ENCODE peak calls at places on chromosome 10, in six cellular contexts. One of them, this sample, is unnamed.

GRCh38 chr10:30207485-30208052 is 141.5 kb downstream of the MTPAP start:
- DNase-seq in H9: no peak
- DNase-seq in AG10803: peak; percentile 13
- DNase-seq in upper lobe of right lung: no peak
- DNase-seq in heart left ventricle: no peak
- DNase-seq in H1: no peak
- DNase-seq in this sample: no peak

GRCh38 chr10:18545626-18546025 is 105.8 kb downstream of the NSUN6 start:
- DNase-seq in H9: no peak
- DNase-seq in upper lobe of right lung: no peak
- DNase-seq in AG10803: peak; percentile 17
- DNase-seq in H1: no peak
- DNase-seq in heart left ventricle: no peak
- DNase-seq in this sample: no peak

GRCh38 chr10:48480397-48481374 is 124.2 kb downstream of the ARHGAP22 start:
- DNase-seq in H1: no peak
- DNase-seq in heart left ventricle: no peak
- DNase-seq in upper lobe of right lung: peak; percentile 60
- DNase-seq in H9: peak; percentile 28
- DNase-seq in AG10803: no peak
- DNase-seq in this sample: peak; percentile 73

GRCh38 chr10:28254290-28254985 is 48.4 kb downstream of the MPP7 start:
- DNase-seq in upper lobe of right lung: no peak
- DNase-seq in H1: no peak
- DNase-seq in heart left ventricle: no peak
- DNase-seq in H9: no peak
- DNase-seq in AG10803: peak; percentile 45
- DNase-seq in this sample: no peak

GRCh38 chr10:124744047-124744687 is at the start of gene FAM53B:
- DNase-seq in heart left ventricle: peak; percentile 89
- DNase-seq in H1: peak; percentile 82
- DNase-seq in AG10803: peak; percentile 76
- DNase-seq in upper lobe of right lung: peak; percentile 93
- DNase-seq in H9: peak; percentile 77
- DNase-seq in this sample: peak; percentile 92

GRCh38 chr10:70445718-70446485 is 4.4 kb upstream of the NODAL start:
- DNase-seq in upper lobe of right lung: no peak
- DNase-seq in heart left ventricle: no peak
- DNase-seq in H1: no peak
- DNase-seq in H9: peak; percentile 55
- DNase-seq in AG10803: peak; percentile 62
- DNase-seq in this sample: no peak

GRCh38 chr10:49359349-49360231 is 36.3 kb downstream of the DRGX start:
- DNase-seq in H1: peak; percentile 56
- DNase-seq in heart left ventricle: peak; percentile 34
- DNase-seq in upper lobe of right lung: no peak
- DNase-seq in H9: peak; percentile 78
- DNase-seq in AG10803: no peak
- DNase-seq in this sample: peak; percentile 84

GRCh38 chr10:86083664-86084175 is 282.9 kb downstream of the GRID1 start:
- DNase-seq in H1: no peak
- DNase-seq in upper lobe of right lung: peak; percentile 29
- DNase-seq in heart left ventricle: no peak
- DNase-seq in H9: peak; percentile 15
- DNase-seq in AG10803: no peak
- DNase-seq in this sample: peak; percentile 76

GRCh38 chr10:70903262-70903921 is 15.0 kb upstream of the PCBD1 start:
- DNase-seq in AG10803: peak; percentile 53
- DNase-seq in H9: peak; percentile 83
- DNase-seq in H1: peak; percentile 93
- DNase-seq in upper lobe of right lung: no peak
- DNase-seq in heart left ventricle: peak; percentile 68
- DNase-seq in this sample: no peak

GRCh38 chr10:77586719-77587423 is 50.7 kb downstream of the KCNMA1 start:
- DNase-seq in upper lobe of right lung: no peak
- DNase-seq in H1: no peak
- DNase-seq in AG10803: peak; percentile 86
- DNase-seq in H9: no peak
- DNase-seq in heart left ventricle: no peak
- DNase-seq in this sample: no peak
- TF ChIP-seq CTCF in upper lobe of right lung: no peak
- TF ChIP-seq CTCF in H1: no peak
- TF ChIP-seq CTCF in AG10803: no peak
- TF ChIP-seq CTCF in H9: no peak
- TF ChIP-seq CTCF in heart left ventricle: no peak
- TF ChIP-seq CTCF in this sample: no peak

GRCh38 chr10:26571655-26572054 is 125.8 kb upstream of the PDSS1 start:
- DNase-seq in H9: no peak
- DNase-seq in AG10803: no peak
- DNase-seq in upper lobe of right lung: no peak
- DNase-seq in H1: no peak
- DNase-seq in heart left ventricle: no peak
- DNase-seq in this sample: no peak

GRCh38 chr10:26574783-26575182 is 122.7 kb upstream of the PDSS1 start:
- DNase-seq in H1: no peak
- DNase-seq in heart left ventricle: no peak
- DNase-seq in H9: no peak
- DNase-seq in AG10803: no peak
- DNase-seq in upper lobe of right lung: no peak
- DNase-seq in this sample: no peak

GRCh38 chr10:26579256-26580063 is 118.0 kb upstream of the PDSS1 start:
- DNase-seq in AG10803: no peak
- DNase-seq in H9: peak; percentile 74
- DNase-seq in upper lobe of right lung: no peak
- DNase-seq in H1: no peak
- DNase-seq in heart left ventricle: no peak
- DNase-seq in this sample: no peak

DNA sequence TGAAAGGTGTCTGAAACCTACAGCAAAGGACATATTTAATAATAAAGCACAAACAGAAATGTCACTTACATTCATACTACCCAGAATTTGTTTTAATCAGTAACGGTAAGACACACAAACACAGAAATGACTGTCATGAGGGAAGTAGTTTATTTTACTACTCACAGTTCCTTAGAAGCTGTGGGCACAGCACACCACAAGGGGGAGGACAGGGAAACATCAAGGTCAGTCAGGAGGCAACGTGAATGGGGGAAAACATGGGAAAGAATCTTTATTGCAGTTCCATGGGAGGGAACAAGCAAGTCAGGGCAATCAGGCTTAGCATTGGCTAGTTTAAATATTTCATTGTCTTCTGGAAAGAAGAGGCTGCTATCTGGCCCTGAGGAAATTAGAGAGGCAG is 123.8 kb upstream of the PDSS1 start:
- DNase-seq in H9: peak; percentile 59
- DNase-seq in heart left ventricle: no peak
- DNase-seq in upper lobe of right lung: no peak
- DNase-seq in H1: no peak
- DNase-seq in AG10803: no peak
- DNase-seq in this sample: no peak
- TF ChIP-seq CTCF in H9: peak; percentile 54
- TF ChIP-seq CTCF in heart left ventricle: no peak
- TF ChIP-seq CTCF in upper lobe of right lung: no peak
- TF ChIP-seq CTCF in H1: peak; percentile 51
- TF ChIP-seq CTCF in AG10803: no peak
- TF ChIP-seq CTCF in this sample: no peak

DNA sequence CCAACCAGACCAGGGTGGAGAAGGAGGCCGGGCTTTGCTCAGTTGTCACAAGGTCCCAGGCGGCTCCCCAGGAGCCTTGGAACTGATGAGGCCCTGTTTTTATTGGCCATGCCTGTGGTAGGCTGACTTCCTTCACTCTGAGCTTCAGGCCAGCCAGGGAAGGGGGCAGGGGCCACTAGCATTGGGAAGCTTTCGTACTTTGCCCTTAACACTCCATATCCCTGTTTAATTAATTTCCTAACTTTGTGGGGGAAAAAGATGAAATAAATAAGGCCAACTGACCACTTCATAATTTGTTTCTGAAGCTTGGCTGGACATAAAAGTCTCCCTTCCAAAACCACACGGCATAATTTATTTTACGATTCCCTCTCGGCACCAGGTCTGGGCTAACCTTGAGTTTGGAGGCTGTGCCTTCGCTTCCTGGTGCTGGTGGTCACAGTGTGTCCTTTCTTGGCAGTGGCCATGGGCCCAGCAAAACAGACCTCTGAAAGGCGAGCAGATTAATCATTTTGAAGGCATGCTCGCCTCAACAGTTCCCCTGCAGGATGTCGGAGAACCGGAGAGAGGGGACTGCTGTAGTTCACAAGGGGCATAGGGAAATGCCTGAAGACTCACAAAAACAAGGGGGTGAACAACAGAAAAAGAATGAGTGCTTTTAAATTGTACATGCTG is 965.9 kb downstream of the LRMDA start:
- DNase-seq in heart left ventricle: peak; percentile 21
- DNase-seq in H9: no peak
- DNase-seq in upper lobe of right lung: no peak
- DNase-seq in AG10803: peak; percentile 47
- DNase-seq in H1: no peak
- DNase-seq in this sample: no peak
- TF ChIP-seq CTCF in heart left ventricle: no peak
- TF ChIP-seq CTCF in H9: no peak
- TF ChIP-seq CTCF in upper lobe of right lung: no peak
- TF ChIP-seq CTCF in AG10803: no peak
- TF ChIP-seq CTCF in H1: no peak
- TF ChIP-seq CTCF in this sample: no peak

GRCh38 chr10:12784646-12785045 is 216.9 kb downstream of the CCDC3 start:
- DNase-seq in H9: no peak
- DNase-seq in upper lobe of right lung: no peak
- DNase-seq in H1: no peak
- DNase-seq in AG10803: no peak
- DNase-seq in heart left ventricle: no peak
- DNase-seq in this sample: no peak

GRCh38 chr10:12782537-12782936 is 219.0 kb downstream of the CCDC3 start:
- DNase-seq in heart left ventricle: no peak
- DNase-seq in AG10803: peak; percentile 14
- DNase-seq in H1: peak; percentile 86
- DNase-seq in upper lobe of right lung: no peak
- DNase-seq in H9: peak; percentile 60
- DNase-seq in this sample: no peak

GRCh38 chr10:12780634-12781601 is 220.6 kb downstream of the CCDC3 start:
- DNase-seq in AG10803: peak; percentile 9
- DNase-seq in H1: no peak
- DNase-seq in heart left ventricle: no peak
- DNase-seq in H9: no peak
- DNase-seq in upper lobe of right lung: no peak
- DNase-seq in this sample: no peak

GRCh38 chr10:12785338-12785934 is 216.1 kb downstream of the CCDC3 start:
- DNase-seq in upper lobe of right lung: no peak
- DNase-seq in heart left ventricle: no peak
- DNase-seq in H9: no peak
- DNase-seq in AG10803: no peak
- DNase-seq in H1: no peak
- DNase-seq in this sample: no peak

GRCh38 chr10:12783326-12783725 is 218.2 kb downstream of the CCDC3 start:
- DNase-seq in upper lobe of right lung: no peak
- DNase-seq in H1: no peak
- DNase-seq in H9: no peak
- DNase-seq in AG10803: no peak
- DNase-seq in heart left ventricle: no peak
- DNase-seq in this sample: no peak
- TF ChIP-seq CTCF in upper lobe of right lung: no peak
- TF ChIP-seq CTCF in H1: no peak
- TF ChIP-seq CTCF in H9: no peak
- TF ChIP-seq CTCF in AG10803: no peak
- TF ChIP-seq CTCF in heart left ventricle: no peak
- TF ChIP-seq CTCF in this sample: no peak

GRCh38 chr10:132371641-132372081 is 25.3 kb upstream of the PWWP2B start:
- DNase-seq in H9: no peak
- DNase-seq in AG10803: no peak
- DNase-seq in heart left ventricle: no peak
- DNase-seq in H1: peak; percentile 66
- DNase-seq in upper lobe of right lung: peak; percentile 50
- DNase-seq in this sample: no peak
- TF ChIP-seq CTCF in H9: peak; percentile 66
- TF ChIP-seq CTCF in AG10803: peak; percentile 24
- TF ChIP-seq CTCF in heart left ventricle: no peak
- TF ChIP-seq CTCF in H1: peak; percentile 64
- TF ChIP-seq CTCF in upper lobe of right lung: peak; percentile 23
- TF ChIP-seq CTCF in this sample: peak; percentile 36

GRCh38 chr10:5943536-5943935 is 33.8 kb downstream of the IL15RA start:
- DNase-seq in H1: no peak
- DNase-seq in heart left ventricle: peak; percentile 62
- DNase-seq in H9: peak; percentile 61
- DNase-seq in AG10803: peak; percentile 80
- DNase-seq in upper lobe of right lung: peak; percentile 73
- DNase-seq in this sample: no peak
- TF ChIP-seq CTCF in H1: no peak
- TF ChIP-seq CTCF in heart left ventricle: no peak
- TF ChIP-seq CTCF in H9: no peak
- TF ChIP-seq CTCF in AG10803: no peak
- TF ChIP-seq CTCF in upper lobe of right lung: no peak
- TF ChIP-seq CTCF in this sample: no peak

This sample was measured in osteocyte.